ENCODE peak calls at places on chromosome 7, in five cellular contexts. L is psoas muscle, N is heart right ventricle, U is body of pancreas, Z is tibial artery. W is an unnamed sample. For H3K27me3 and H3K9me3, the result is how much of the 10 kb centered on the place peaks cover.

GRCh38 chr7:128811631-128812430 is 18.4 kb upstream of the FLNC start:
- DNase-seq in Z (no peak), N (no peak), U (no peak), L (no peak), W (no peak)

GRCh38 chr7:127317447-127317961 is 64.8 kb upstream of the GRM8 start:
- DNase-seq in L (no peak), N (no peak), Z (no peak), U (no peak), W (no peak)

GRCh38 chr7:38878694-38879457 is 30.1 kb downstream of the VPS41 start:
- DNase-seq in Z (no peak), L (no peak), U (no peak), N (no peak), W (no peak)

GRCh38 chr7:123871998-123872867 is 27.3 kb downstream of the HYAL4 start:
- DNase-seq in U (peak), Z (no peak), L (peak), N (peak), W (peak)

GRCh38 chr7:105298439-105298894 is 90.3 kb downstream of the SRPK2 start:
- DNase-seq in U (no peak), Z (no peak), N (no peak), L (no peak), W (no peak)

GRCh38 chr7:106679153-106679931 is 18.4 kb upstream of the CCDC71L start:
- DNase-seq in L (no peak), U (peak), N (no peak), Z (no peak), W (no peak)

GRCh38 chr7:55133630-55134392 is 115.0 kb downstream of the EGFR start:
- DNase-seq in N (peak), Z (peak), U (peak), L (peak), W (no peak)

GRCh38 chr7:139725077-139725476 is 52.7 kb downstream of the HIPK2 start:
- DNase-seq in Z (peak), U (no peak), L (no peak), N (no peak), W (no peak)

GRCh38 chr7:100655908-100656674 is at the start of gene ACTL6B:
- DNase-seq in Z (no peak), N (peak), L (peak), U (peak), W (no peak)

GRCh38 chr7:134618756-134619530 is 27.7 kb upstream of the BPGM start:
- DNase-seq in U (no peak), N (no peak), L (no peak), Z (no peak), W (no peak)

GRCh38 chr7:103592187-103592586 is 146.2 kb upstream of the SLC26A5 start:
- DNase-seq in L (no peak), Z (no peak), N (no peak), U (no peak), W (no peak)

GRCh38 chr7:32670105-32670504 is 174.8 kb downstream of the AVL9 start:
- DNase-seq in U (no peak), N (no peak), L (no peak), Z (no peak), W (no peak)

GRCh38 chr7:65892169-65892568 is 19.3 kb downstream of the VKORC1L1 start:
- DNase-seq in N (no peak), U (no peak), Z (no peak), L (no peak), W (no peak)

GRCh38 chr7:155418304-155418703 is 39.6 kb upstream of the EN2 start:
- DNase-seq in U (no peak), L (no peak), N (no peak), Z (no peak), W (no peak)
- H3K27me3 ChIP-seq in U (under half), L (under half), N (under half), Z (under half), W (under half)

GRCh38 chr7:63071920-63072319 is 926.7 kb upstream of the ZNF722 start:
- DNase-seq in L (no peak), Z (no peak), U (no peak), N (no peak), W (no peak)
- H3K9me3 ChIP-seq in L (under half), Z (under half), U (under half), N (half or more), W (under half)

GRCh38 chr7:74183142-74183541 is 9.0 kb downstream of the EIF4H start:
- DNase-seq in L (no peak), N (no peak), Z (no peak), U (peak), W (no peak)

GRCh38 chr7:74182453-74183090 is 8.4 kb downstream of the EIF4H start:
- DNase-seq in N (no peak), U (no peak), Z (no peak), L (no peak), W (no peak)

GRCh38 chr7:74185016-74185415 is 10.9 kb downstream of the EIF4H start:
- DNase-seq in Z (no peak), L (no peak), U (no peak), N (no peak), W (no peak)

GRCh38 chr7:74185636-74186035 is 11.5 kb downstream of the EIF4H start:
- DNase-seq in Z (no peak), N (no peak), U (no peak), L (no peak), W (no peak)

DNA sequence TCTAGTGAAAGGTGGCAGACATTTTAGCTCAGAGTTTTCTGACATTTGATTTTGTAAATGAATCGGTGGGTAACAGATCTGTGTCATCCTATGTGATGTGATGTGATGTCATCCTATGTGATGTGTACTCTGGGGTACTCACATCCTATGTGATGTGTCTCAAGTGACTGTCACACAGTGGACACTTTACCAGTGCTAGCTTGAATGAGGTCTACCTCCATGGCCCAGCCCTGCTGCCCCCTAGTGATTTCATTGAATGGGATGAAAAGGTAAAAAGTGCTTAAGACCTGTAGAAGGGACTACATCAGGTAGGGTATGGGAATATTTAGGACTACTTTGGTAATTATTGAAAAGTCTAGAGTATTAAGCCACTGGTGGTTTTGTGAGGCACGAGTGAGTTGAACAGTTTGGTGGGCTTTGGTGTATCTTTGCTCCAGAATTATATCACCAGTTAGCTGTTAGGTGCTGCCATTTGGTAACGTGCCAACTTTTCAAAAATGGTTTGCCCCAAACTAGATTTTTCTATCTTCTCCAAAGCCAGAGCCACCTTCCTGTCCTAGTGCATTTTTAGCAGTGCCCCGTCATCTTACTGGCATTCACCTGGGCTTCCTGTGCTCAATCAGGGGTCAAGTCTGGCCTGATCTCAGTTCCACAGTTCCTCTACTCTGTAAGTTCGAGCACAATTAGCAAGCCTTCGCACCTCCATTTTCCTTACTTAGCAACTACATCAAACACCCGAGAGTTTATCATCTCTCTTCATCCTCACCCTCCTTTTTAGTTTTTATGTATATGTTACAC is 9.7 kb downstream of the EIF4H start:
- DNase-seq in Z (no peak), U (no peak), N (no peak), L (no peak), W (no peak)
- TF ChIP-seq CTCF in Z (no peak), U (peak), N (peak), L (peak), W (no peak)

GRCh38 chr7:85185355-85186082 is 1.3 kb downstream of the SEMA3D start:
- DNase-seq in Z (peak), L (peak), U (no peak), N (peak), W (peak)
- H3K27me3 ChIP-seq in Z (under half), L (under half), U (under half), N (under half), W (under half)

DNA sequence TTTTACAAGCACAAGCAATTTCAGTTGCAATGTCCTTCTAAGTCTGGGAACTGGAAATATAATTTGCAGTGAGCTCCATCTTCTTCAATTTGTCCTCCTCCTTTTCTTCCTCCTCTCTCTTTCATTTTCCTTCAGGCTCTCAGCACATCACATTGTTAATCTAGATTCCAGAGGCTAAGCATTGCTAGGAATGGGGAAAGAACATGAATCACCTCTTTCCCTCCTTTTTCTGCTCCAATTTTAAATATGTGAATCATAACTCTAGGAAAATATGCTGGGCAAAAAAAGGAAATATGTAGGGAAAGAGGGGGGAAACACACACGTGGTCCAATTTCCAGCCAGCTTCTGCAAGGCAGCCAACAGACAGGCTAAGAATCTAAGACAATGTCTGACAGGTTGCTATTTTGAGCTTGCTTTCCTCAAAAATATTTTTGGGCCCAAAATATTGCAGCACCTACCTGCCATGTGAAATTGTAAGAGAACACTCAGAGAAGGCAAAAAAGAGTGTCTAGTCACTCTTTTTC is 72.7 kb upstream of the NUPR2 start:
- DNase-seq in N (no peak), L (no peak), U (no peak), Z (no peak), W (no peak)
- H3K9me3 ChIP-seq in N (under half), L (under half), U (under half), Z (under half), W (under half)

DNA sequence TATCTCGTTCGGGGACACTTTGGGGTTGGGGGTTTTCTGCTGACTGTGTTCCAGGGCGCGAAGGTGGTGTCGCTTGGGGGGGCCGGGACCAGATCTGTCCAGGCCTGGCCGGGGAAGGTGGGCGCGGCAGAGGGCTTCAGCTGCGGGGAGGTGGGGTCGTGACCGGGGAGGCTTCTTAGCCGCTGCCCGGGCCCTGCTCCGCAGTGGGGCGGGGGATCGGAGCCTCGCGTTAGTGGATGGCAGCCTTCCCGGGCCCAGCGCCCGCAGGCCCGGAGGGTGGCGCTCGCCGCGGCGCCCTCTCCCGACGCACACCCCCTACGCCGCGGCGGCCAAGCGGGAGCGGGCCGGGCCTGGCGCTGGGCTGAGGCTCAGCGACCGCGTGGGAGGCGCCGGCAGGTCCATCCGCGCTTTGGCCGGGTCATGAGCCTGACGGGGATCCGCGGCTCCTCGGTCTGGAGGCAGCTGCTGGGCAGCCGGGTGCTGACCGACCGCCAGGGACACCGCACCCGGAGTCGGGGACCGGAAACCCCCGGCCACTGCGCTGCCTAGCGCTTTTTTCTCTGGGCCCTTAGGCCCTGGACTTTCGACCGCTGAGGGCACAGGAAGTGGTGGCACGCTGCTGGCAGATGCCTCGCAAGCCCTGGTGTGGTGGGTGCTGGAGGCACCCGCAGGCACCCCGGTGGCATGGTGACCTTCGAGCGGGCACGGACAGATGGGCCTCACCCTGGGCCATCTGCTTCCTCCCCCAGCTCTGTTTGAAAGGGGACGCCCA is 1.2 kb downstream of the AGAP3 start:
- DNase-seq in L (peak), U (peak), Z (peak), N (peak), W (peak)
- TF ChIP-seq CTCF in L (peak), U (peak), Z (peak), N (peak), W (peak)

GRCh38 chr7:150941983-150942590 is 36.0 kb downstream of the KCNH2 start:
- DNase-seq in N (peak), L (peak), U (no peak), Z (no peak), W (peak)
- H3K27me3 ChIP-seq in N (under half), L (under half), U (under half), Z (under half), W (under half)

W was measured in tibial nerve.